ENCODE peak calls at places on chromosomes 7 and 10, in five cellular contexts. V, C, L, M and Z are unnamed samples. For H3K27me3 and H3K9me3, the result is how much of the 10 kb centered on the place peaks cover.

GRCh38 chr10:6401562-6402348 is 178.3 kb downstream of the PRKCQ start:
- DNase-seq in V (peak), C (peak), L (peak), M (peak), Z (peak)

GRCh38 chr7:98878365-98879197 is at the start of gene TRRAP:
- DNase-seq in V (peak), C (peak), L (peak), M (peak), Z (peak)

GRCh38 chr7:102433319-102434038 is at the start of gene ORAI2:
- DNase-seq in V (peak), C (peak), L (peak), M (peak), Z (peak)

GRCh38 chr10:133243593-133243992 is 5.9 kb downstream of the VENTX start:
- DNase-seq in V (no peak), C (no peak), L (no peak), M (no peak), Z (no peak)

GRCh38 chr10:130435961-130436360 is 299.8 kb downstream of the GLRX3 start:
- DNase-seq in V (no peak), C (no peak), L (no peak), M (no peak), Z (no peak)

GRCh38 chr7:133601607-133602006 is 348.7 kb downstream of the EXOC4 start:
- DNase-seq in V (no peak), C (no peak), L (peak), M (no peak), Z (no peak)

GRCh38 chr10:52216852-52217251 is 97.2 kb upstream of the DKK1 start:
- DNase-seq in V (peak), C (no peak), L (no peak), M (no peak), Z (no peak)

GRCh38 chr7:78178319-78178718 is 379.7 kb downstream of the PHTF2 start:
- DNase-seq in V (peak), C (no peak), L (no peak), M (no peak), Z (no peak)

GRCh38 chr10:43222296-43222695 is 44.6 kb downstream of the RASGEF1A start:
- DNase-seq in V (no peak), C (peak), L (no peak), M (peak), Z (no peak)

GRCh38 chr7:148735141-148735540 is 36.4 kb downstream of the CUL1 start:
- DNase-seq in V (no peak), C (no peak), L (no peak), M (no peak), Z (no peak)

GRCh38 chr10:91552706-91553105 is 80.2 kb downstream of the PPP1R3C start:
- DNase-seq in V (peak), C (peak), L (no peak), M (peak), Z (no peak)

GRCh38 chr7:7185382-7185989 is 3.1 kb downstream of the C1GALT1 start:
- DNase-seq in V (no peak), C (no peak), L (no peak), M (no peak), Z (no peak)

GRCh38 chr10:123558651-123559050 is 107.5 kb upstream of the GPR26 start:
- DNase-seq in V (no peak), C (no peak), L (no peak), M (no peak), Z (no peak)

GRCh38 chr7:131026297-131027003 is 292.4 kb upstream of the KLF14 start:
- DNase-seq in V (peak), C (no peak), L (no peak), M (no peak), Z (no peak)

GRCh38 chr10:96056787-96057186 is 13.4 kb downstream of the CCNJ start:
- DNase-seq in V (no peak), C (no peak), L (no peak), M (no peak), Z (no peak)

GRCh38 chr10:94006591-94007550 is 13.1 kb downstream of the PLCE1 start:
- DNase-seq in V (peak), C (no peak), L (no peak), M (no peak), Z (no peak)

GRCh38 chr7:37448637-37449331 is at the start of gene ELMO1:
- DNase-seq in V (peak), C (peak), L (peak), M (peak), Z (peak)

GRCh38 chr7:106619213-106619612 is 41.7 kb downstream of the CCDC71L start:
- DNase-seq in V (no peak), C (no peak), L (no peak), M (no peak), Z (no peak)

GRCh38 chr10:124240721-124241350 is 147.4 kb upstream of the CHST15 start:
- DNase-seq in V (no peak), C (peak), L (no peak), M (no peak), Z (no peak)

GRCh38 chr7:105015631-105015965 is 1.6 kb downstream of the KMT2E start:
- DNase-seq in V (peak), C (no peak), L (peak), M (no peak), Z (no peak)

GRCh38 chr7:473211-473734 is 46.4 kb downstream of the PDGFA start:
- DNase-seq in V (no peak), C (peak), L (no peak), M (peak), Z (no peak)

GRCh38 chr7:140238778-140239652 is 62.2 kb upstream of the KDM7A start:
- DNase-seq in V (no peak), C (no peak), L (no peak), M (no peak), Z (no peak)

GRCh38 chr7:151781161-151781845 is 95.6 kb downstream of the PRKAG2 start:
- DNase-seq in V (no peak), C (no peak), L (no peak), M (no peak), Z (no peak)

GRCh38 chr7:46028246-46028645 is 107.2 kb upstream of the IGFBP3 start:
- DNase-seq in V (no peak), C (no peak), L (no peak), M (no peak), Z (no peak)

GRCh38 chr7:27834179-27834921 is 94.4 kb downstream of the TAX1BP1 start:
- DNase-seq in V (no peak), C (no peak), L (no peak), M (peak), Z (no peak)

GRCh38 chr7:144134116-144134515 is 11.1 kb downstream of the OR2A14 start:
- DNase-seq in V (no peak), C (no peak), L (no peak), M (no peak), Z (no peak)

GRCh38 chr7:30726296-30727006 is 25.5 kb upstream of the INMT start:
- DNase-seq in V (no peak), C (no peak), L (peak), M (no peak), Z (no peak)

GRCh38 chr10:78516741-78517140 is 483.1 kb downstream of the RPS24 start:
- DNase-seq in V (no peak), C (no peak), L (no peak), M (no peak), Z (no peak)

GRCh38 chr10:124565565-124566221 is 104.1 kb downstream of the LHPP start:
- DNase-seq in V (no peak), C (peak), L (no peak), M (no peak), Z (no peak)

GRCh38 chr7:47380325-47381131 is 201.4 kb downstream of the TNS3 start:
- DNase-seq in V (peak), C (no peak), L (no peak), M (no peak), Z (no peak)

GRCh38 chr10:88389456-88389855 is 193.7 kb downstream of the RNLS start:
- DNase-seq in V (peak), C (no peak), L (peak), M (peak), Z (no peak)

GRCh38 chr7:107560898-107561516 is 2.7 kb downstream of the COG5 start:
- DNase-seq in V (no peak), C (no peak), L (peak), M (no peak), Z (no peak)

GRCh38 chr7:44278451-44279161 is 46.8 kb downstream of the CAMK2B start:
- DNase-seq in V (peak), C (peak), L (no peak), M (no peak), Z (no peak)

GRCh38 chr10:14405076-14406065 is 74.6 kb upstream of the FRMD4A start:
- DNase-seq in V (peak), C (no peak), L (no peak), M (no peak), Z (no peak)

GRCh38 chr10:14409247-14409646 is 78.5 kb upstream of the FRMD4A start:
- DNase-seq in V (no peak), C (no peak), L (no peak), M (no peak), Z (no peak)

GRCh38 chr10:14407567-14407966 is 76.8 kb upstream of the FRMD4A start:
- DNase-seq in V (no peak), C (no peak), L (no peak), M (no peak), Z (no peak)

GRCh38 chr10:14409856-14410458 is 79.2 kb upstream of the FRMD4A start:
- DNase-seq in V (no peak), C (no peak), L (peak), M (no peak), Z (no peak)

GRCh38 chr10:14408139-14408538 is 77.4 kb upstream of the FRMD4A start:
- DNase-seq in V (no peak), C (no peak), L (no peak), M (no peak), Z (no peak)
- H3K27me3 ChIP-seq in V (under half), C (under half), L (under half), M (under half), Z (under half)

DNA sequence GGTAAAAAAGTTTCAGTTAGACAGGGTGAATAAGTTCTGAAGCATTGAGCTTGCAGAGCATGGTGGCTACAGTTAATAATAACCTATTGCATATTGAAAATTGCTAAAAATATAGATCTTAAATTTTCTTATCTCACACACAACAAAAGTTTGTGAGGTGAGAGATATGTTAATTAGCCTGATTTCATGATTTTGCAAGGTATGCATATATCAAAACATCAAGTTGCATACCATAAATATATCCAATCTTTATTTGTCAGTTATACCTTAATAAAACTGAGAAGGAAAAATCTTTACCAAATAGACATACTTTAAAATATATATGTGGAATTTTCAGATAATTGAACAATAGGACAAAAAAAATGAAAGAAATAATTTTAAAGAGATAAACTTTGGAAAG is 16.6 kb downstream of the TAC1 start:
- DNase-seq in V (no peak), C (no peak), L (no peak), M (no peak), Z (no peak)
- H3K9me3 ChIP-seq in V (under half), C (under half), L (under half), M (under half), Z (under half)

DNA sequence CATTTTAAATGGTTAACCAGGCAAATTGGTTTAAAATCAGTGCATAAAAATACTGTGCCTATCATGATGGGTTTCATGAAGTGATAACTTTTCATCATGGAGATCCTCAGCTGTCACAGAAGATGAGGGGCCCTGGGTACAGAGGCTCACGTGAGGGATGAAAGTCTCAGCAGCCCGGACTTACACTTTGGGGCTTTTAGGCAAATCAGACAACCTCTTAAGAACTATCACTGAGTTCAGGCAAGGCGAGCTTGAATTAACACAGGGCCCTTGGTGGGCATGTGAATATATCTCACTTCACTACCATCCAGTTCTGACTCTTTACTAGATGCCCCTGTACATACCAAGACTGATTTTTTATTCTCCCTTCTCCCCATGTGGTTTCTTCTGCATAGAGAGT is 19.6 kb downstream of the IKZF1 start:
- DNase-seq in V (no peak), C (no peak), L (no peak), M (no peak), Z (no peak)
- H3K27me3 ChIP-seq in V (under half), C (under half), L (under half), M (under half), Z (under half)

DNA sequence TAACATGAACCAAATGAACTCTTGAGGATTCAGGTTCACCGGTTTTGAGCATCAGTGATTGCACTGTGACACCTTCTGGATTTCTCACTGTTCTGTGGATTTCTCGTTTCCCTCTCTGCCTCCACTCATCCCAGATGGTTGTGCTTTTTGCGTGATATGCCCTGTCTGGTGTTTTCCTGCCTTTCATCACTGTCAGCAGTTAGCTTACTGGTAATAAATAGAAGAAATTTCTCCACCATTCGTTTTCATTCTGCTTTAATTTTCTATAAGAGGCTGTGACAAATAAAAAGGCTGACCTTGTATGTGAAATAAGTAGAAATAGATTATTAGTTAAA is 16.2 kb downstream of the BPGM start:
- DNase-seq in V (no peak), C (no peak), L (no peak), M (no peak), Z (no peak)
- H3K9me3 ChIP-seq in V (under half), C (under half), L (under half), M (under half), Z (under half)

DNA sequence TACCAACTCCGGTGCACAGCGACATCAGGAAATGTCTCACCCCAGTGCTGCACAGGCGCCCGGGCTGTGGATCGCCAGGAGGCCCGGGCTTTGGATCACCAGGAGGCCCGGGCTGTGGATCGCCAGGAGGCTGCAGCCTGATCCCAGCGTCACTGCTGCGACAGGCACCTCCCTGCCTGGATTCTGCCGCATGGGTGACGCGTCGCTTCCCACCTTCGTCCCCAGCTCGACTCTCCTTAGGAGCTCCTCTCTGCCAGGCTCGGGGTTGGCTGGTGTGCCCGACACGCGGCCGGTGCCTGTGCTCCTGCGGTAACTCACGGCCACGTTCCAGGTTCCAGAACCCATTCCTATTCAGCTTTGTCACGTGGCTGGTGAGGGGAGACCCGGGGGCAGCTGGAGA is 257.5 kb downstream of the DNAJB6 start:
- DNase-seq in V (no peak), C (no peak), L (no peak), M (no peak), Z (no peak)
- H3K27me3 ChIP-seq in V (under half), C (under half), L (under half), M (under half), Z (under half)

GRCh38 chr10:131656446-131656845 is 244.4 kb upstream of the PPP2R2D start:
- DNase-seq in V (no peak), C (no peak), L (no peak), M (no peak), Z (no peak)
- H3K9me3 ChIP-seq in V (half or more), C (under half), L (under half), M (under half), Z (under half)

GRCh38 chr10:105181616-105182015 is 540.5 kb downstream of the SORCS3 start:
- DNase-seq in V (no peak), C (no peak), L (no peak), M (no peak), Z (no peak)
- H3K27me3 ChIP-seq in V (under half), C (under half), L (under half), M (under half), Z (under half)

DNA sequence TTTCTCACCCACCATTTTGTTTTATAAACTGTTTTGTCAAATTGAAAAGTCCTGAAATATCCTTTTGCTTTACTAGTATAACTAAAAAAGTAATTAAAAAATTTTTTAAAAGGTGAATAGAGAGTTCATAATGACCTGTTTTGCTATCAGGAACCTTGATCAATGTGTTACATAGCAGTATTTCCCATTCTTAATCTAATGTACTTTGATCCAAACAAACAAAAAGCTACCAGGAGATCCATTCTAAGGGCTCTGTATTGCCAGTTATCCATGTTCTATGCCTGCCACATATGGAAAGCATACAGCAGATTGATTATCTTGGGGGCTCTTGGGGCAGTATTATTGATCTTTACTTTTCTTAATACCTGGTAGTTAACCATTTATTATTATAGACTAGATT is 32.1 kb downstream of the ZMYND11 start:
- DNase-seq in V (no peak), C (no peak), L (no peak), M (no peak), Z (no peak)
- H3K9me3 ChIP-seq in V (under half), C (under half), L (under half), M (under half), Z (under half)